ENCODE peak calls at places on chromosomes 6 and 20, in six cellular contexts. P is amniotic epithelial cell, X is neural progenitor cell, U is caudate nucleus, A is NCI-H69, R is coronary artery. S is an unnamed sample.

GRCh38 chr20:48064929-48065328 is 279.6 kb upstream of the SULF2 start:
- DNase-seq in U (no peak), P (peak; percentile 25), R (no peak), X (no peak), A (no peak), S (no peak)

GRCh38 chr6:152462716-152463115 is 174.4 kb downstream of the SYNE1 start:
- DNase-seq in U (no peak), R (no peak), A (no peak), P (peak; percentile 5), X (no peak), S (no peak)

GRCh38 chr20:63967330-63968135 is 2.2 kb downstream of the ZNF512B start:
- DNase-seq in U (no peak), R (no peak), A (no peak), X (no peak), P (no peak), S (peak; percentile 24)

GRCh38 chr6:900716-901605 is 208.0 kb upstream of the EXOC2 start:
- DNase-seq in X (no peak), U (no peak), P (no peak), R (no peak), A (peak; percentile 20), S (no peak)

GRCh38 chr6:73058736-73059135 is 166.6 kb downstream of the KHDC1L start:
- DNase-seq in X (no peak), A (no peak), U (no peak), P (peak; percentile 51), R (no peak), S (no peak)

GRCh38 chr6:110646951-110647910 is 168.0 kb downstream of the CDK19 start:
- DNase-seq in P (no peak), U (no peak), X (peak; percentile 2), R (no peak), A (no peak), S (no peak)

GRCh38 chr6:168276576-168277273 is 42.9 kb downstream of the DACT2 start:
- DNase-seq in U (no peak), P (no peak), X (no peak), A (no peak), R (no peak), S (no peak)

GRCh38 chr6:108260126-108260808 is 573 bp downstream of the SNX3 start:
- DNase-seq in A (peak; percentile 81), U (no peak), X (peak; percentile 65), R (no peak), P (peak; percentile 55), S (peak; percentile 60)

GRCh38 chr6:152472325-152472724 is 164.8 kb downstream of the SYNE1 start:
- DNase-seq in R (no peak), P (no peak), U (no peak), A (no peak), X (no peak), S (no peak)

GRCh38 chr20:36273414-36274247 is 32.5 kb upstream of the DLGAP4 start:
- DNase-seq in X (peak; percentile 28), P (peak; percentile 7), R (no peak), A (no peak), U (no peak), S (no peak)

GRCh38 chr6:44304282-44305199 is 8.6 kb downstream of the AARS2 start:
- DNase-seq in U (no peak), R (no peak), A (peak; percentile 48), P (peak; percentile 52), X (peak; percentile 71), S (peak; percentile 45)

GRCh38 chr20:43043887-43044286 is 145.8 kb downstream of the PTPRT start:
- DNase-seq in R (no peak), U (no peak), P (no peak), A (no peak), X (peak; percentile 36), S (no peak)

GRCh38 chr6:57068066-57068465 is 21.6 kb downstream of the KIAA1586 start:
- DNase-seq in R (no peak), P (peak; percentile 60), A (no peak), U (no peak), X (no peak), S (no peak)

GRCh38 chr6:44339301-44339700 is 3.1 kb upstream of the SPATS1 start:
- DNase-seq in R (no peak), P (no peak), X (no peak), U (no peak), A (no peak), S (no peak)

GRCh38 chr20:34331838-34332237 is 28.7 kb upstream of the AHCY start:
- DNase-seq in X (peak; percentile 39), U (no peak), A (no peak), P (no peak), R (no peak), S (no peak)

GRCh38 chr6:125986956-125987617 is 747 bp downstream of the TRMT11 start:
- DNase-seq in U (no peak), A (peak; percentile 77), X (no peak), P (peak; percentile 31), R (no peak), S (no peak)

GRCh38 chr6:120274547-120274946 is 925.0 kb upstream of the MAN1A1 start:
- DNase-seq in U (no peak), R (no peak), X (no peak), P (no peak), A (no peak), S (no peak)

S was measured in left ventricle myocardium superior.